ENCODE peak calls at places on chromosomes 2 and 18, in eight cellular contexts. M is IMR-90, L is body of pancreas, V is heart left ventricle, X is upper lobe of left lung, N is A549, F is thyroid gland, K is tibial nerve. H is an unnamed sample. For H3K4me1, the result is how much of the 10 kb centered on the place peaks cover.

GRCh38 chr2:168416555-168416954 is 39.5 kb upstream of the CERS6 start:
- DNase-seq in L (no peak), F (no peak), N (no peak), K (no peak), X (no peak), M (no peak), V (no peak), H (no peak)

GRCh38 chr2:129934044-129934822 is 45.2 kb upstream of the RAB6C start:
- DNase-seq in F (peak), N (no peak), M (no peak), L (no peak), X (no peak), V (no peak), K (no peak), H (no peak)

GRCh38 chr2:201730651-201731280 is 32.3 kb upstream of the MPP4 start:
- DNase-seq in X (no peak), K (no peak), V (no peak), L (no peak), F (no peak), N (no peak), M (no peak), H (no peak)

GRCh38 chr2:35410431-35411061 is 945.0 kb upstream of the CRIM1 start:
- DNase-seq in X (no peak), F (peak), M (peak), V (peak), N (peak), K (peak), L (peak), H (peak)

GRCh38 chr2:62293490-62294212 is 97.7 kb downstream of the B3GNT2 start:
- DNase-seq in L (peak), X (peak), N (peak), V (peak), K (peak), F (peak), M (no peak), H (peak)

GRCh38 chr18:24009651-24010333 is 4.8 kb upstream of the TTC39C start:
- DNase-seq in N (no peak), L (no peak), F (no peak), K (no peak), V (no peak), M (no peak), X (no peak), H (no peak)

GRCh38 chr2:15942711-15943345 is 2.5 kb downstream of the MYCN start:
- DNase-seq in L (no peak), F (peak), X (no peak), V (no peak), M (no peak), N (no peak), K (no peak), H (no peak)

GRCh38 chr18:22322251-22322691 is 95.4 kb downstream of the CTAGE1 start:
- DNase-seq in F (no peak), M (no peak), X (no peak), L (no peak), N (no peak), V (peak), K (peak), H (no peak)

GRCh38 chr2:14756981-14757657 is 124.6 kb downstream of the LRATD1 start:
- DNase-seq in L (no peak), M (peak), V (peak), F (no peak), N (peak), K (peak), X (no peak), H (no peak)

GRCh38 chr2:64751286-64752260 is 97.9 kb upstream of the SERTAD2 start:
- DNase-seq in F (peak), N (peak), V (peak), X (peak), M (peak), L (peak), K (peak), H (peak)

GRCh38 chr2:176545627-176546026 is 276.4 kb downstream of the MTX2 start:
- DNase-seq in X (no peak), K (no peak), N (no peak), L (no peak), F (no peak), M (no peak), V (no peak), H (no peak)

GRCh38 chr2:39568561-39569006 is 97.1 kb upstream of the TMEM178A start:
- DNase-seq in V (no peak), K (no peak), X (no peak), N (no peak), L (no peak), M (peak), F (no peak), H (no peak)

GRCh38 chr2:46187112-46187618 is 110.0 kb upstream of the EPAS1 start:
- DNase-seq in M (peak), L (peak), V (peak), N (no peak), X (peak), F (no peak), K (no peak), H (peak)
- H3K4me3 ChIP-seq in M (no peak), L (no peak), V (peak), N (no peak), X (no peak), F (no peak), K (no peak), H (no peak)

GRCh38 chr2:97931118-97931850 is 64.5 kb downstream of the TMEM131 start:
- DNase-seq in V (no peak), F (no peak), K (no peak), L (no peak), N (no peak), X (no peak), M (no peak), H (no peak)
- TF ChIP-seq POLR2A in V (no peak), F (no peak), K (no peak), L (no peak), N (no peak), X (no peak), M (no peak), H (no peak)

GRCh38 chr2:216916956-216917650 is 57.2 kb upstream of the TNP1 start:
- DNase-seq in F (no peak), L (no peak), V (no peak), N (no peak), M (no peak), K (no peak), X (no peak), H (no peak)
- H3K4me1 ChIP-seq in F (under half), L (under half), V (under half), N (under half), M (under half), K (under half), X (under half), H (under half)

DNA sequence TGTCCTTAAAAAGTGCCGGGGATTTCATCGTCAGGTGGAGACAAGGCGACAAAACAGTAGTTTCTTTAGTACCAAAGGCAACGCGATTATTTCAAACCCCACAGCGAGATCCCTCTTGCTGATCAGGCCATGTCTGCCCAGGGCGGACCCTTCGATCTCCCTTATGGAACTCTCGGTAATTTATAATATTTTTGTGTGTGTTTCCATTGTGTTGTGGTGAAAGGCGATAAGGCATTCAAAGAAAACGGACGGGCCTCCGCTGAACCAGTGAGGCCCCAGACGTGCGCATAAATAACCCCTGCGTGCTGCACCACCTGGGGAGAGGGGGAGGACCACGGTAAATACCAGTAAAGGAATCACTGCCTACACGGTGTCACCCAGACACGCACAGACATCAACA is 1.4 kb upstream of the GAD1 start:
- DNase-seq in L (no peak), X (no peak), N (no peak), V (no peak), M (no peak), F (no peak), K (no peak), H (no peak)
- H3K4me3 ChIP-seq in L (no peak), X (no peak), N (no peak), V (no peak), M (no peak), F (no peak), K (no peak), H (no peak)

DNA sequence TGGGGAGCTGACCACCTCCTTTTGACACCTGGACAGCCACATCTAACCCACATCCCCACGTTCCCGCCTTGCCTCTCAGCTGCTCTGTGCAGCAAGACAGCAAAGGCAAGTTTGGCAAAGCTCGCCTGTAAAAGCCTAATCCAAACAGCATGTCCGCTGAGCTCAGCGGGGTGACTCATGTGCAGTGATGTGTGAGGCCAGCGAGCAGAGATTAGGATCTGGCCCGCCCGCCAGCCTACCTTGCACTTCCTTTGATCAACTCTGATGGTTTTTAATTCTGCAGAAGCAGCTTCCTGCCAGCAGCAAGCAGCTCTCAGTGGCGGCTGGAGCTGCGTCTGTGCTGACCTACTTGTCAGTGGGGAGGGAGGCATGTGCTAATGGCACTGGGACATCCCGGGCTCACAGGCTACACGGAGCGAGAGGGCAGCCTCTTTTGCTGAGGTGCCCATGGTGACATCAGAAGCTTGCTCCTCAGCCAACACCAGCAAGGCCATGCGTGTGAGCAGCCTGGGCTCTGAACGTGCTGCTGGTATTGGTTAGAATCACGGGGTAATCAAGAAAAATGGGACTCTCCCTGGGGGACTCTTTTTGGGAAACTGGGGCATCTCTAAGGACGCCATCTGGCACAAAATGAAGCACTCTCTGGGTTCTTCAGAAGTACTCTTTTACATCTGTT is 36.0 kb upstream of the EML4 start:
- DNase-seq in N (peak), L (peak), X (peak), M (peak), V (peak), K (peak), F (peak), H (peak)
- TF ChIP-seq POLR2A in N (no peak), L (peak), X (no peak), M (peak), V (no peak), K (no peak), F (peak), H (peak)

GRCh38 chr2:98467082-98467536 is 22.5 kb downstream of the INPP4A start:
- DNase-seq in K (no peak), N (no peak), M (no peak), F (no peak), L (no peak), V (no peak), X (peak), H (no peak)

GRCh38 chr2:98470851-98471255 is 26.2 kb downstream of the INPP4A start:
- DNase-seq in M (no peak), K (no peak), L (no peak), V (no peak), N (no peak), F (no peak), X (no peak), H (no peak)

GRCh38 chr2:98469862-98470544 is 25.3 kb downstream of the INPP4A start:
- DNase-seq in K (no peak), N (no peak), M (no peak), F (no peak), X (no peak), V (no peak), L (no peak), H (no peak)

GRCh38 chr2:98467652-98468051 is 23.0 kb downstream of the INPP4A start:
- DNase-seq in N (no peak), X (no peak), K (no peak), V (no peak), F (no peak), M (no peak), L (no peak), H (no peak)

DNA sequence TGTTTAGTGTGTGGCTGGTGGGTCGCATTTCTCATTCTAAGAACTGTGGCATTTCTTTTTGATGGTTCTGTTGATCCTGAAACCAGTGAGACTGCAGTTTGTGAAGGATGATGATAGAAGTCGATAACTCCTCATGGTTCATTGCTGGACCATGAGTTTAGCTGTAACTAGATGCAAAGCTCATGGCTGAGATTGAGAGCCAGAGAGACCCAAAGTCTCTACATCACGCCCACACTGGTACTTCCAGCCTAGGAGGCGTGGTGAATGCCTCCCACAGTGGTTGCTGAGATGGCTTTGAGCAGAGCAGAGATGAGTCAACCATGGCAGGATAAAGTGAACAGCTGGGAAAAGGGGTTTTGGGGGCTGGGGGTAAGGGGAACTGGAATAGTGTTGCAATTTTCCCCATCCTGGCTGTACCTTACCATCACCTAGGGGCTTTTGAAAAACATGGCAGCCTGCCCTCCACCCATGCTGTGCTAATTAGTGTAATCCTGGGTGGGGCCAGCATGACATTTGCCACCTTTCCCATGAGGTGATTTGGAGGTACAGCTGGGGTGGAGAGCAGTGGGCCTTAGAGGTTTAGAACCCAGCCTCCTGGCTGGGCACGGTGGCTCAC is 24.1 kb downstream of the INPP4A start:
- DNase-seq in N (no peak), L (no peak), F (no peak), K (no peak), M (peak), V (no peak), X (no peak), H (no peak)
- H3K4me1 ChIP-seq in N (under half), L (under half), F (under half), K (under half), M (under half), V (under half), X (half or more), H (under half)

DNA sequence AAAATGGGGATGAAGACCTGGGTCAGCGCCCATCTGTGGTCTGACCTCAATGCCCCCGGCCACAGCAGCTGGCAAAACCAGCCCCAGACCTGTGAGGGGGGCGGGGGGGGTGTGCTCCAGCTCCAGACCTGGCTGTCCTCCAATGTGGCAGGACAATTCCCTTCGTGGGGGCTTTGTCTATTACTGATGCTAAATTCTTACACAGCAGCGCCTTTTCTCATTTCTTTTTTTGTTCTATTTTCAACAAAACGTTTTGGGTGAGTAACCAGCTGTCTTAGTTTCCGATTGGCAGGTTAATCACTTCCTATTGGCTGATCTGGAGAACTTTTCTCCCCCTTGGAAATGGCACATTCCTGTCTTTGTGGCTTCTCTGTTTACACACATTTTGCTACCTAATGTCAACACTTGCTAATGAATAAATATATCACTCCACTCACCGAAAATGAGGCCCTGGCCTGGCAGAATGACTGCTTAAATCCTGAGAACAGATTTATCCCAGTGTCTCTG is 4.4 kb downstream of the SMAD7 start:
- DNase-seq in X (no peak), V (no peak), K (no peak), M (peak), F (no peak), N (no peak), L (peak), H (no peak)
- H3K4me3 ChIP-seq in X (peak), V (peak), K (no peak), M (peak), F (no peak), N (peak), L (no peak), H (peak)

H was measured in right lobe of liver.